ENCODE peak calls at places on chromosome 7, in four cellular contexts. X is sigmoid colon, N is substantia nigra, A is K562. U is an unnamed sample.

GRCh38 chr7:140541513-140542192 is 62.3 kb upstream of the MKRN1 start:
- DNase-seq in X (peak), A (no peak), N (no peak), U (peak)

GRCh38 chr7:113742377-113742776 is 176.4 kb downstream of the PPP1R3A start:
- DNase-seq in N (no peak), X (no peak), A (no peak), U (no peak)

GRCh38 chr7:8932751-8933150 is 499.3 kb downstream of the NXPH1 start:
- DNase-seq in A (no peak), X (no peak), N (no peak), U (no peak)

GRCh38 chr7:158085741-158086695 is 501.6 kb downstream of the PTPRN2 start:
- DNase-seq in N (no peak), X (peak), A (no peak), U (no peak)

GRCh38 chr7:117372073-117372472 is 49.2 kb upstream of the WNT2 start:
- DNase-seq in N (no peak), X (no peak), A (no peak), U (no peak)

GRCh38 chr7:2817456-2817855 is 26.7 kb downstream of the GNA12 start:
- DNase-seq in X (peak), N (no peak), A (no peak), U (no peak)

GRCh38 chr7:117086788-117087187 is 133.5 kb downstream of the ST7 start:
- DNase-seq in X (no peak), A (peak), N (no peak), U (no peak)

GRCh38 chr7:77497079-77497478 is 40.0 kb upstream of the PTPN12 start:
- DNase-seq in N (no peak), A (no peak), X (no peak), U (no peak)

GRCh38 chr7:140316165-140316661 is 82.1 kb downstream of the SLC37A3 start:
- DNase-seq in A (peak), X (peak), N (no peak), U (peak)

GRCh38 chr7:107234436-107234835 is 65.6 kb downstream of the HBP1 start:
- DNase-seq in N (no peak), X (no peak), A (no peak), U (no peak)

GRCh38 chr7:17690030-17690429 is 250.3 kb downstream of the SNX13 start:
- DNase-seq in N (no peak), X (no peak), A (peak), U (no peak)

GRCh38 chr7:44454348-44454747 is 36.1 kb downstream of the NUDCD3 start:
- DNase-seq in N (no peak), A (no peak), X (no peak), U (no peak)

GRCh38 chr7:20778063-20778721 is 8.5 kb downstream of the SP8 start:
- DNase-seq in N (no peak), X (no peak), A (peak), U (peak)

GRCh38 chr7:146831875-146832274 is 715.3 kb downstream of the CNTNAP2 start:
- DNase-seq in A (no peak), X (no peak), N (no peak), U (no peak)

GRCh38 chr7:32586291-32587221 is 91.3 kb downstream of the AVL9 start:
- DNase-seq in N (no peak), A (peak), X (no peak), U (peak)

GRCh38 chr7:132220060-132220459 is 356.2 kb downstream of the PLXNA4 start:
- DNase-seq in N (no peak), X (no peak), A (no peak), U (no peak)

GRCh38 chr7:76016191-76016947 is 22.0 kb upstream of the TMEM120A start:
- DNase-seq in A (no peak), N (no peak), X (no peak), U (peak)

GRCh38 chr7:28685660-28686417 is 272.3 kb downstream of the TRIL start:
- DNase-seq in A (peak), X (peak), N (peak), U (peak)

GRCh38 chr7:68050627-68051026 is 1054.0 kb downstream of the TYW1 start:
- DNase-seq in X (no peak), A (no peak), N (no peak), U (no peak)

GRCh38 chr7:29370531-29371314 is 176.1 kb downstream of the CHN2 start:
- DNase-seq in X (no peak), N (no peak), A (peak), U (peak)

GRCh38 chr7:149414745-149415390 is 46.0 kb downstream of the ZNF777 start:
- DNase-seq in N (no peak), A (no peak), X (peak), U (peak)

GRCh38 chr7:46649896-46650295 is 728.8 kb upstream of the IGFBP3 start:
- DNase-seq in A (no peak), N (no peak), X (no peak), U (no peak)

GRCh38 chr7:874036-874749 is 2.2 kb upstream of the GET4 start:
- DNase-seq in N (no peak), A (peak), X (no peak), U (peak)

GRCh38 chr7:875476-876076 is 778 bp upstream of the GET4 start:
- DNase-seq in A (peak), N (no peak), X (no peak), U (no peak)

GRCh38 chr7:875051-875450 is 1.3 kb upstream of the GET4 start:
- DNase-seq in X (no peak), A (no peak), N (no peak), U (no peak)

GRCh38 chr7:871900-872537 is 4.3 kb upstream of the GET4 start:
- DNase-seq in X (no peak), A (no peak), N (no peak), U (no peak)

GRCh38 chr7:873367-874002 is 2.9 kb upstream of the GET4 start:
- DNase-seq in X (peak), A (peak), N (no peak), U (peak)
- H3K27ac ChIP-seq in X (peak), A (peak), N (peak), U (peak)

DNA sequence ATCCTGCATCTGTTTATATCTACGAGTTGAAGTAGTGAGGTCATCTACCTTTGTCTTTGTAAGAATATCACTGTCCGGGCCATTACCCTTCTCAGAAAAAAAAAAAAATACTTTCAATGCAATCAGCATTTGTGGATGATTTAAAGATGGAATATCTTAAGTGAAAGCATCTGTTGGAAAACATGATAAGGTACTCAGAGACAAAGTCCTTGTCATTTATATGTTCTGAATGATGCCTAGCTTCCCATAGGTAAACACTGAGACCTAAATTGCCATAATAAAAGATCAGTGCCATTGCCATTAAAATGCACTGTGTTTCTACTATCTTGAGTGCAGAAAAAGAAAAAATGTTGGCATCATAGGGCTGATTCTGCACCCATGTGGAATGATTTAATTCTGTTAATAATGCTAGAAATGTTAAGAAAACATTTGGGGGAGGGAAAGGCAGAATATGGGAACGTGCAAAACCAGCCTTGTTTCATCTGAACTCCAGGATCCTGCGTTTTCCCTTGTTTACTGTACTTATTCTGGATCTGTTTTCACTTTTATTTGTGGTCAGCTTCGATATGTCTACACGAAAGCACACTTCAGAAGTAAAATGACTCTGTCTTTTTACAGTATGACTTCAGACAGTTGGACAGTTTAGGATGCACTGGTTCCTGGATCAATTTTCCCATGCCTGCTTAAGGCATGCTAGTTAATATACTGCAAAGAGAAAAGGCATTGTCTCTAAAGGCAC is 669.8 kb downstream of the SUGCT start:
- DNase-seq in A (no peak), X (no peak), N (no peak), U (no peak)
- H3K27ac ChIP-seq in A (no peak), X (no peak), N (no peak), U (no peak)

GRCh38 chr7:106128846-106129245 is 16.7 kb upstream of the SYPL1 start:
- DNase-seq in N (no peak), A (no peak), X (no peak), U (no peak)

GRCh38 chr7:106129291-106129690 is 17.2 kb upstream of the SYPL1 start:
- DNase-seq in A (no peak), X (no peak), N (no peak), U (no peak)

GRCh38 chr7:106126170-106126938 is 14.2 kb upstream of the SYPL1 start:
- DNase-seq in N (no peak), A (peak), X (no peak), U (peak)

GRCh38 chr7:106125417-106125816 is 13.3 kb upstream of the SYPL1 start:
- DNase-seq in X (no peak), N (no peak), A (no peak), U (no peak)

DNA sequence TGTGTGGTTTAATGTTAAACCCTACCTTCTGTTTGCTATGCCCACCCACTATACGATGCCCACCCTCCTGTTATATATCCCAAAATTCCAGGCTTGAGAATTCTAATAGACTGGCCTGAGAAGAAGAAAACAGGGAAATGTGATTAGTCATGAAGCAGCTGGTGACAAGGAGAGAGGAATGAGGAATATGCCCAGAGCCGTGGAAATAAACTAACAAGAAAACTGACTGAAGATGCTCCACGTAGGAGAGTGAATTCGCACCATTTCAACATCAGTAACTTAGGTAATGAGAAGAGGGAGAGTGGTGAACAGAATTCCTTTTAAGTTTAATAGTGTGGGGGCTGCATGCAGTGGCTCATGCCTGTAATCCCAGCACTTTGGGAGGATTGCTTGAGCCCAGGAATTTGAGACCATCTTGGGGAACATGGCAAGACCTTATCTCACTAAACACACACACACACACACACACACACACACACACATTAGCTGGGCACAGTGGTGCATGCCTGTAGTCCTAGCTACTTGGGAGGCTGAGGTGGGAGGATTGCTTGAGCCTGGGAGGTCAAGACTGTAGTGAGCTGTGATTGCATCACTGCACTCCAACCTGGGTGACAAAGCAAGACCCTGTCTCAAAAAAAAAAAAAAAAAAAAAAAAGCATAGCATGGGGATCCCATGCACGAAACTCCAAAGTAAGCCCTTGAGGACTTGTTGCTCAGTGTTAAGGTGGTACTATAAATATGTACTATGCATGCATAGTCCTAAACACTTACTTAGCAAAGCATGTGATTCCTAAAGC is 16.1 kb upstream of the SYPL1 start:
- DNase-seq in X (no peak), A (no peak), N (no peak), U (peak)
- H3K27ac ChIP-seq in X (no peak), A (no peak), N (no peak), U (no peak)

DNA sequence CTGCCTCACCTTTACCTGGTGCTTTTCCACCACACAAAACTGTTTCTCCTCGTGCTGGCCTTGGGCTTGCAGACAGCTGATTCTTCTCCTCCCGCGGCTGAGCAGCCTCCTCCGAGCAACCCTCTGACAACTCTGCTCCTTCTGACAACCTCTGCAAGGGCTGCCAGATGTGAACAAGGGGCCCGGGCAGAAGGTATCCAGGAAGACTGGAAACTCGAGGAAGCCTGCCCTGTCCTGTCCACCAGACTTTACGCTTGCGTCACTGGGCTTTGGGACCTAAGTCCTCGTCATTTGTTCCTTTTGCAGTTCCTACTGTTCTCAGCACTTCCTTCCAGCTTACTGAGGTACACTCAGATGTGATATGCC is 82.1 kb downstream of the EGFR start:
- DNase-seq in X (peak), A (no peak), N (no peak), U (no peak)
- H3K27ac ChIP-seq in X (peak), A (no peak), N (no peak), U (no peak)

DNA sequence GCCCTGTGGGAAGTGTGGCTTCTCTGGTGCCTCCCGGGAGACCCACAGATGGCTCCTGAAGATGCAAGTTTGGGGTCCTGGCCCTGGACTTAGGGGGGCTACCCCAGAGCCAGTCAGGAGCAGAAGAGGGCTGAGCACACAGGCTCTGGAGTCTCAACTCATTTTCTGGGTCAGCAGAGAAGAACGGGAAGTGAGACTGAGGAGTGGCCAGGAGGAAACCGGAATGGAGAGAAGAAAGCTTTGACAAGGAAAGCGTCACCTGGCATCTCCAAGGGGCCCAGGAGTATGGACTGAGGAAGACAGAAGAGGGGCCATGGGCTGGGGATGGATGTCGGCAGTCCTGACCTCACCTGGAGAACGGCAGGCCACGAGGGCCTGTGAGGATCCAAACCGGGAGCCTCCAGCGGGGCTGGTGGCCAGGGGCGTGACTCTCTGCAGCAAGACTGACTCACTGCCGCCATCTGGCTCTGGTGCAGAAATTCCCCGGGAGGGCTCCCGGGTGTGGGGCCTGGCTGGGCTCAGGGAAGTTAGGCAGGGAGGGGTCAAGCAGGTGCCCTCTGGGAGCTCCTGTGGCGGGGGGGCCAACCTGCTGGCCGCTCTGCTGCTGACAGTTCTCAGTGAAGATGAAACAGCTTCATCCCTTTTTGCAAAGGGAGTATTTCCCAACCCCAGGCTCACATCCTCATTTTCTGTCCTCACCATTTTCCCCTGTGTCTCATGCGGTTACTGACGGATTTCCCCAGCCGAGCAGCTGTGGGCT is 23.6 kb downstream of the DAGLB start:
- DNase-seq in A (peak), X (no peak), N (no peak), U (no peak)
- H3K27ac ChIP-seq in A (no peak), X (peak), N (peak), U (no peak)

DNA sequence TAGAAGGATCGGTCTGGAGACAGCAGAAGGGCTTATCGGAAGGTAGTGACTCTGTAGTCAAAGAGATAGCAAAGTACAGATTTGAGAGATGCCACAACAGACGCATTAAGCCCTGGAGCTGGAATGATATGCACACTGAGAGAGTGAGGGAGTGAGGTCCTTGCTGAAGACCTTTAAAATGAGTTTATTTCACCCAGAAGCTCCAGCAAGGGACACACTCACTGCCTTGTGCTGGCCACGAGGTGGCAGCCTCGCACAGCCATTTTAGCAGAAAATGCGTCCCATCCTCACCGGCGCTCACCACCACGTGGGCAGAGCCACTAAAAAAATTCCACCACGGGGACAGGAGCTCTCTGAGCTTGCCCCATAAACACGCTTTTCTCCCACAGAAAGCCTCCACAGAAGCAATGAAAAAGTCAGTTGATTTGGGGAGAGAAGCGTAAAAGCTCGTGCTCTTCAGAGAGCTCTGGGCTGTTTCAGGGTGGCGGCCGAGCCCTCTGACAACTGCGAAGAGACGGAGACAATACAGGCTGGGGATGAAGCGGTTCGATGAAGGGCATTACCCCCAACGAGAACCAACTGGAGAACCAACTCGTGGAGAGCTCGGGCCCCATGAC is 163.0 kb upstream of the KLF14 start:
- DNase-seq in X (peak), A (peak), N (peak), U (peak)
- H3K27ac ChIP-seq in X (peak), A (peak), N (peak), U (no peak)